ENCODE peak calls at places on chromosome 17, in seven cellular contexts. One of them, this sample, is unnamed.

GRCh38 chr17:8890671-8891070 is 23.2 kb upstream of the PIK3R6 start:
- DNase-seq in neuronal stem cell: no peak
- DNase-seq in H9: no peak
- DNase-seq in IMR-90: no peak
- DNase-seq in mesenchymal stem cell: no peak
- DNase-seq in trophoblast cell: no peak
- DNase-seq in H1: no peak
- DNase-seq in this sample: no peak

GRCh38 chr17:353838-354234 is 1.2 kb upstream of the RPH3AL start:
- DNase-seq in neuronal stem cell: no peak
- DNase-seq in H9: no peak
- DNase-seq in IMR-90: no peak
- DNase-seq in mesenchymal stem cell: no peak
- DNase-seq in trophoblast cell: no peak
- DNase-seq in H1: no peak
- DNase-seq in this sample: no peak

GRCh38 chr17:7393613-7394451 is 493 bp downstream of the PLSCR3 start:
- DNase-seq in neuronal stem cell: no peak
- DNase-seq in H9: peak
- DNase-seq in IMR-90: no peak
- DNase-seq in mesenchymal stem cell: peak
- DNase-seq in trophoblast cell: peak
- DNase-seq in H1: peak
- DNase-seq in this sample: peak

GRCh38 chr17:37541880-37542675 is 52.4 kb downstream of the DUSP14 start:
- DNase-seq in neuronal stem cell: no peak
- DNase-seq in H9: no peak
- DNase-seq in IMR-90: peak
- DNase-seq in mesenchymal stem cell: peak
- DNase-seq in trophoblast cell: no peak
- DNase-seq in H1: no peak
- DNase-seq in this sample: peak

GRCh38 chr17:77882481-77883212 is 75.9 kb upstream of the TNRC6C start:
- DNase-seq in neuronal stem cell: no peak
- DNase-seq in H9: no peak
- DNase-seq in IMR-90: peak
- DNase-seq in mesenchymal stem cell: peak
- DNase-seq in trophoblast cell: peak
- DNase-seq in H1: no peak
- DNase-seq in this sample: no peak

GRCh38 chr17:31008374-31009035 is 37.7 kb downstream of the RNF135 start:
- DNase-seq in neuronal stem cell: peak
- DNase-seq in H9: peak
- DNase-seq in IMR-90: peak
- DNase-seq in mesenchymal stem cell: peak
- DNase-seq in trophoblast cell: peak
- DNase-seq in H1: peak
- DNase-seq in this sample: peak

GRCh38 chr17:82316651-82317393 is 586 bp downstream of the CD7 start:
- DNase-seq in neuronal stem cell: no peak
- DNase-seq in H9: no peak
- DNase-seq in IMR-90: no peak
- DNase-seq in mesenchymal stem cell: no peak
- DNase-seq in trophoblast cell: no peak
- DNase-seq in H1: no peak
- DNase-seq in this sample: no peak

GRCh38 chr17:7016406-7016805 is 4.0 kb downstream of the RNASEK start:
- DNase-seq in neuronal stem cell: no peak
- DNase-seq in H9: no peak
- DNase-seq in IMR-90: no peak
- DNase-seq in mesenchymal stem cell: no peak
- DNase-seq in trophoblast cell: no peak
- DNase-seq in H1: no peak
- DNase-seq in this sample: no peak

GRCh38 chr17:57609125-57609877 is 135.8 kb downstream of the CCDC182 start:
- DNase-seq in neuronal stem cell: no peak
- DNase-seq in H9: no peak
- DNase-seq in IMR-90: no peak
- DNase-seq in mesenchymal stem cell: no peak
- DNase-seq in trophoblast cell: peak
- DNase-seq in H1: no peak
- DNase-seq in this sample: no peak

GRCh38 chr17:66426397-66427033 is 124.1 kb downstream of the PRKCA start:
- DNase-seq in neuronal stem cell: no peak
- DNase-seq in H9: peak
- DNase-seq in IMR-90: peak
- DNase-seq in mesenchymal stem cell: no peak
- DNase-seq in trophoblast cell: peak
- DNase-seq in H1: no peak
- DNase-seq in this sample: peak

GRCh38 chr17:74183411-74183810 is 20.1 kb upstream of the RPL38 start:
- DNase-seq in neuronal stem cell: no peak
- DNase-seq in H9: no peak
- DNase-seq in IMR-90: no peak
- DNase-seq in mesenchymal stem cell: no peak
- DNase-seq in trophoblast cell: no peak
- DNase-seq in H1: no peak
- DNase-seq in this sample: no peak

GRCh38 chr17:68906638-68907037 is 48.6 kb downstream of the ABCA8 start:
- DNase-seq in neuronal stem cell: no peak
- DNase-seq in H9: no peak
- DNase-seq in IMR-90: peak
- DNase-seq in mesenchymal stem cell: peak
- DNase-seq in trophoblast cell: peak
- DNase-seq in H1: no peak
- DNase-seq in this sample: peak

GRCh38 chr17:45740553-45741330 is 43.4 kb upstream of the CRHR1 start:
- DNase-seq in neuronal stem cell: peak
- DNase-seq in H9: peak
- DNase-seq in IMR-90: peak
- DNase-seq in mesenchymal stem cell: peak
- DNase-seq in trophoblast cell: no peak
- DNase-seq in H1: peak
- DNase-seq in this sample: peak

GRCh38 chr17:65323055-65323454 is 185.9 kb downstream of the RGS9 start:
- DNase-seq in neuronal stem cell: no peak
- DNase-seq in H9: peak
- DNase-seq in IMR-90: no peak
- DNase-seq in mesenchymal stem cell: no peak
- DNase-seq in trophoblast cell: peak
- DNase-seq in H1: no peak
- DNase-seq in this sample: peak

GRCh38 chr17:76630151-76630550 is 13.4 kb downstream of the ST6GALNAC1 start:
- DNase-seq in neuronal stem cell: no peak
- DNase-seq in H9: peak
- DNase-seq in IMR-90: no peak
- DNase-seq in mesenchymal stem cell: no peak
- DNase-seq in trophoblast cell: no peak
- DNase-seq in H1: no peak
- DNase-seq in this sample: peak

GRCh38 chr17:49618112-49618611 is 42.5 kb downstream of the NXPH3 start:
- DNase-seq in neuronal stem cell: no peak
- DNase-seq in H9: no peak
- DNase-seq in IMR-90: peak
- DNase-seq in mesenchymal stem cell: no peak
- DNase-seq in trophoblast cell: no peak
- DNase-seq in H1: no peak
- DNase-seq in this sample: no peak

GRCh38 chr17:33241390-33241789 is 51.7 kb downstream of the ASIC2 start:
- DNase-seq in neuronal stem cell: no peak
- DNase-seq in H9: no peak
- DNase-seq in IMR-90: peak
- DNase-seq in mesenchymal stem cell: no peak
- DNase-seq in trophoblast cell: no peak
- DNase-seq in H1: no peak
- DNase-seq in this sample: no peak

GRCh38 chr17:45043813-45044540 is 7.5 kb downstream of the DCAKD start:
- DNase-seq in neuronal stem cell: no peak
- DNase-seq in H9: peak
- DNase-seq in IMR-90: no peak
- DNase-seq in mesenchymal stem cell: no peak
- DNase-seq in trophoblast cell: no peak
- DNase-seq in H1: no peak
- DNase-seq in this sample: no peak

GRCh38 chr17:230371-230770 is 48.9 kb upstream of the DOC2B start:
- DNase-seq in neuronal stem cell: no peak
- DNase-seq in H9: no peak
- DNase-seq in IMR-90: no peak
- DNase-seq in mesenchymal stem cell: no peak
- DNase-seq in trophoblast cell: no peak
- DNase-seq in H1: no peak
- DNase-seq in this sample: no peak

GRCh38 chr17:75168998-75169397 is 13.8 kb downstream of the SUMO2 start:
- DNase-seq in neuronal stem cell: no peak
- DNase-seq in H9: no peak
- DNase-seq in IMR-90: no peak
- DNase-seq in mesenchymal stem cell: no peak
- DNase-seq in trophoblast cell: no peak
- DNase-seq in H1: no peak
- DNase-seq in this sample: no peak

GRCh38 chr17:40038882-40039513 is 15.2 kb downstream of the MED24 start:
- DNase-seq in neuronal stem cell: no peak
- DNase-seq in H9: peak
- DNase-seq in IMR-90: peak
- DNase-seq in mesenchymal stem cell: peak
- DNase-seq in trophoblast cell: peak
- DNase-seq in H1: peak
- DNase-seq in this sample: peak
- H3K9ac ChIP-seq in neuronal stem cell: no peak
- H3K9ac ChIP-seq in H9: no peak
- H3K9ac ChIP-seq in IMR-90: no peak
- H3K9ac ChIP-seq in mesenchymal stem cell: peak
- H3K9ac ChIP-seq in trophoblast cell: no peak
- H3K9ac ChIP-seq in H1: no peak
- H3K9ac ChIP-seq in this sample: no peak

GRCh38 chr17:5536831-5537230 is 47.5 kb downstream of the NLRP1 start:
- DNase-seq in neuronal stem cell: no peak
- DNase-seq in H9: no peak
- DNase-seq in IMR-90: no peak
- DNase-seq in mesenchymal stem cell: no peak
- DNase-seq in trophoblast cell: no peak
- DNase-seq in H1: no peak
- DNase-seq in this sample: no peak
- H3K18ac ChIP-seq in neuronal stem cell: peak
- H3K18ac ChIP-seq in H9: no peak
- H3K18ac ChIP-seq in IMR-90: no peak
- H3K18ac ChIP-seq in mesenchymal stem cell: no peak
- H3K18ac ChIP-seq in trophoblast cell: no peak
- H3K18ac ChIP-seq in H1: no peak
- H3K18ac ChIP-seq in this sample: no peak

GRCh38 chr17:2385240-2386202 is 15.3 kb downstream of the MNT start:
- DNase-seq in neuronal stem cell: no peak
- DNase-seq in H9: no peak
- DNase-seq in IMR-90: no peak
- DNase-seq in mesenchymal stem cell: no peak
- DNase-seq in trophoblast cell: no peak
- DNase-seq in H1: no peak
- DNase-seq in this sample: no peak
- H3K9ac ChIP-seq in neuronal stem cell: no peak
- H3K9ac ChIP-seq in H9: no peak
- H3K9ac ChIP-seq in IMR-90: no peak
- H3K9ac ChIP-seq in mesenchymal stem cell: no peak
- H3K9ac ChIP-seq in trophoblast cell: no peak
- H3K9ac ChIP-seq in H1: peak
- H3K9ac ChIP-seq in this sample: no peak

GRCh38 chr17:27940503-27940902 is 47.3 kb upstream of the LYRM9 start:
- DNase-seq in neuronal stem cell: no peak
- DNase-seq in H9: no peak
- DNase-seq in IMR-90: no peak
- DNase-seq in mesenchymal stem cell: no peak
- DNase-seq in trophoblast cell: no peak
- DNase-seq in H1: no peak
- DNase-seq in this sample: peak

GRCh38 chr17:27938864-27939263 is 45.7 kb upstream of the LYRM9 start:
- DNase-seq in neuronal stem cell: no peak
- DNase-seq in H9: no peak
- DNase-seq in IMR-90: no peak
- DNase-seq in mesenchymal stem cell: no peak
- DNase-seq in trophoblast cell: no peak
- DNase-seq in H1: no peak
- DNase-seq in this sample: no peak

GRCh38 chr17:27939489-27940465 is 46.6 kb upstream of the LYRM9 start:
- DNase-seq in neuronal stem cell: no peak
- DNase-seq in H9: no peak
- DNase-seq in IMR-90: no peak
- DNase-seq in mesenchymal stem cell: no peak
- DNase-seq in trophoblast cell: no peak
- DNase-seq in H1: no peak
- DNase-seq in this sample: no peak

GRCh38 chr17:27937026-27937546 is 43.9 kb upstream of the LYRM9 start:
- DNase-seq in neuronal stem cell: no peak
- DNase-seq in H9: no peak
- DNase-seq in IMR-90: no peak
- DNase-seq in mesenchymal stem cell: no peak
- DNase-seq in trophoblast cell: no peak
- DNase-seq in H1: no peak
- DNase-seq in this sample: no peak
- H3K18ac ChIP-seq in neuronal stem cell: no peak
- H3K18ac ChIP-seq in H9: no peak
- H3K18ac ChIP-seq in IMR-90: no peak
- H3K18ac ChIP-seq in mesenchymal stem cell: no peak
- H3K18ac ChIP-seq in trophoblast cell: no peak
- H3K18ac ChIP-seq in H1: no peak
- H3K18ac ChIP-seq in this sample: no peak

GRCh38 chr17:29615048-29615385 is 7.7 kb downstream of the CORO6 start:
- DNase-seq in neuronal stem cell: no peak
- DNase-seq in H9: no peak
- DNase-seq in IMR-90: no peak
- DNase-seq in mesenchymal stem cell: peak
- DNase-seq in trophoblast cell: peak
- DNase-seq in H1: no peak
- DNase-seq in this sample: no peak
- H3K9ac ChIP-seq in neuronal stem cell: no peak
- H3K9ac ChIP-seq in H9: no peak
- H3K9ac ChIP-seq in IMR-90: no peak
- H3K9ac ChIP-seq in mesenchymal stem cell: peak
- H3K9ac ChIP-seq in trophoblast cell: no peak
- H3K9ac ChIP-seq in H1: no peak
- H3K9ac ChIP-seq in this sample: peak